ENCODE peak calls at places on chromosome 3, in five cellular contexts. J is iris pigment epithelial cell, B is pancreas, X is fibroblast of pulmonary artery, C is nucleus accumbens. Y is an unnamed sample.

GRCh38 chr3:158106773-158107461 is 697 bp upstream of the SHOX2 start:
- DNase-seq in J (no peak), B (peak; percentile 63), X (no peak), C (no peak), Y (no peak)

GRCh38 chr3:120170223-120170622 is 76.0 kb upstream of the GSK3B start:
- DNase-seq in J (peak; percentile 54), B (no peak), X (peak; percentile 27), C (no peak), Y (no peak)

GRCh38 chr3:81531256-81531655 is 230.2 kb downstream of the GBE1 start:
- DNase-seq in J (no peak), B (no peak), X (no peak), C (no peak), Y (no peak)

GRCh38 chr3:196572389-196572788 is 3.9 kb downstream of the FBXO45 start:
- DNase-seq in J (no peak), B (no peak), X (no peak), C (no peak), Y (no peak)

GRCh38 chr3:124032881-124033359 is 41.0 kb upstream of the ROPN1 start:
- DNase-seq in J (peak; percentile 77), B (peak; percentile 93), X (peak; percentile 80), C (peak; percentile 67), Y (peak; percentile 20)

GRCh38 chr3:156498307-156498706 is 56.6 kb downstream of the SSR3 start:
- DNase-seq in J (no peak), B (no peak), X (no peak), C (no peak), Y (no peak)

GRCh38 chr3:13419356-13420050 is 619 bp downstream of the NUP210 start:
- DNase-seq in J (peak; percentile 4), B (peak; percentile 85), X (no peak), C (peak; percentile 20), Y (no peak)

GRCh38 chr3:13343601-13344000 is 76.5 kb downstream of the NUP210 start:
- DNase-seq in J (no peak), B (no peak), X (no peak), C (no peak), Y (peak; percentile 69)

GRCh38 chr3:184399410-184399809 is 19.6 kb downstream of the CHRD start:
- DNase-seq in J (peak; percentile 96), B (no peak), X (peak; percentile 90), C (no peak), Y (no peak)

Y was measured in immature natural killer cell.